ENCODE peak calls at places on chromosomes 5 and 9, in five cellular contexts. H is GM12878, O is HepG2, Q is IMR-90, F is K562. E is an unnamed sample.
A peak's percentile ranks its signal among the peaks of the same experiment; 100 is the strongest.

GRCh38 chr5:172452398-172453205 is 1.7 kb downstream of the SH3PXD2B start:
- DNase-seq in H (no peak), O (no peak), Q (peak; percentile 72), F (no peak), E (peak; percentile 42)

GRCh38 chr9:27352457-27353188 is 55.7 kb upstream of the EQTN start:
- DNase-seq in H (peak; percentile 42), O (no peak), Q (no peak), F (no peak), E (no peak)

GRCh38 chr5:149314571-149315111 is 30.7 kb upstream of the GRPEL2 start:
- DNase-seq in H (no peak), O (no peak), Q (no peak), F (no peak), E (no peak)

GRCh38 chr5:65926276-65926761 is at the start of gene ERBIN:
- DNase-seq in H (no peak), O (peak; percentile 41), Q (peak; percentile 82), F (peak; percentile 82), E (peak; percentile 76)

GRCh38 chr9:132820545-132820944 is 57.5 kb downstream of the AK8 start:
- DNase-seq in H (no peak), O (no peak), Q (no peak), F (no peak), E (peak; percentile 59)

GRCh38 chr5:168317521-168318147 is 26.2 kb downstream of the WWC1 start:
- DNase-seq in H (no peak), O (peak; percentile 92), Q (peak; percentile 100), F (peak; percentile 54), E (peak; percentile 74)

GRCh38 chr5:9947231-9947693 is 302.4 kb downstream of the ATPSCKMT start:
- DNase-seq in H (peak; percentile 24), O (no peak), Q (no peak), F (no peak), E (no peak)

GRCh38 chr5:17212996-17213395 is 4.4 kb upstream of the BASP1 start:
- DNase-seq in H (no peak), O (no peak), Q (no peak), F (no peak), E (no peak)

GRCh38 chr9:13149454-13149853 is 130.0 kb downstream of the MPDZ start:
- DNase-seq in H (no peak), O (no peak), Q (no peak), F (no peak), E (no peak)

GRCh38 chr5:92749943-92750342 is 831.1 kb downstream of the NR2F1-AS1 start:
- DNase-seq in H (no peak), O (peak; percentile 5), Q (peak; percentile 64), F (no peak), E (no peak)

GRCh38 chr5:44953078-44953477 is 144.3 kb downstream of the MRPS30 start:
- DNase-seq in H (no peak), O (no peak), Q (no peak), F (no peak), E (no peak)

GRCh38 chr5:178561746-178562264 is 28.4 kb downstream of the COL23A1 start:
- DNase-seq in H (no peak), O (no peak), Q (no peak), F (no peak), E (no peak)

GRCh38 chr5:72441861-72442540 is 65.2 kb downstream of the ZNF366 start:
- DNase-seq in H (no peak), O (no peak), Q (peak; percentile 97), F (no peak), E (no peak)

GRCh38 chr9:122109035-122109813 is 16.1 kb upstream of the TTLL11 start:
- DNase-seq in H (no peak), O (no peak), Q (no peak), F (no peak), E (peak; percentile 10)

GRCh38 chr5:140672455-140673186 is 755 bp downstream of the DND1 start:
- DNase-seq in H (no peak), O (no peak), Q (no peak), F (no peak), E (peak; percentile 50)

GRCh38 chr9:127122176-127123151 is at the start of gene ANGPTL2:
- DNase-seq in H (no peak), O (peak; percentile 43), Q (peak; percentile 95), F (no peak), E (peak; percentile 94)

GRCh38 chr5:97918614-97919013 is 735.6 kb upstream of the RIOK2 start:
- DNase-seq in H (no peak), O (no peak), Q (no peak), F (no peak), E (no peak)

GRCh38 chr5:53777864-53778618 is 217.6 kb downstream of the NDUFS4 start:
- DNase-seq in H (no peak), O (no peak), Q (no peak), F (no peak), E (no peak)

GRCh38 chr9:110123364-110124095 is 84.4 kb downstream of the C9orf152 start:
- DNase-seq in H (no peak), O (no peak), Q (peak; percentile 81), F (no peak), E (no peak)

GRCh38 chr9:36969216-36969771 is 64.8 kb downstream of the PAX5 start:
- DNase-seq in H (no peak), O (peak; percentile 29), Q (no peak), F (no peak), E (no peak)

GRCh38 chr9:34554211-34555001 is 31.6 kb upstream of the ENHO start:
- DNase-seq in H (no peak), O (no peak), Q (no peak), F (no peak), E (peak; percentile 85)

GRCh38 chr5:94376672-94377345 is 241.6 kb downstream of the KIAA0825 start:
- DNase-seq in H (no peak), O (no peak), Q (no peak), F (no peak), E (peak; percentile 20)

GRCh38 chr5:143334903-143335302 is 68.6 kb downstream of the NR3C1 start:
- DNase-seq in H (no peak), O (no peak), Q (no peak), F (no peak), E (no peak)

GRCh38 chr5:90408571-90409317 is 812 bp downstream of the CETN3 start:
- DNase-seq in H (peak; percentile 4), O (peak; percentile 0), Q (no peak), F (peak; percentile 46), E (peak; percentile 21)

GRCh38 chr9:108241384-108241783 is 614.4 kb downstream of the ACTL7B start:
- DNase-seq in H (no peak), O (no peak), Q (no peak), F (no peak), E (no peak)

GRCh38 chr5:115551415-115551814 is 6.8 kb upstream of the FEM1C start:
- DNase-seq in H (no peak), O (no peak), Q (no peak), F (peak; percentile 61), E (no peak)

GRCh38 chr9:107807183-107807582 is 317.6 kb upstream of the KLF4 start:
- DNase-seq in H (no peak), O (no peak), Q (peak; percentile 75), F (no peak), E (no peak)

GRCh38 chr9:137492464-137493162 is 33.5 kb upstream of the NSMF start:
- DNase-seq in H (no peak), O (no peak), Q (no peak), F (peak; percentile 97), E (peak; percentile 84)

GRCh38 chr9:86286278-86286677 is 3.9 kb upstream of the ISCA1 start:
- DNase-seq in H (no peak), O (no peak), Q (no peak), F (peak; percentile 65), E (no peak)

GRCh38 chr9:137318976-137319375 is 16.9 kb upstream of the NRARP start:
- DNase-seq in H (no peak), O (no peak), Q (peak; percentile 5), F (peak; percentile 59), E (peak; percentile 62)

GRCh38 chr5:34053133-34053532 is 10.1 kb upstream of the C1QTNF3 start:
- DNase-seq in H (no peak), O (no peak), Q (peak; percentile 78), F (no peak), E (no peak)

DNA sequence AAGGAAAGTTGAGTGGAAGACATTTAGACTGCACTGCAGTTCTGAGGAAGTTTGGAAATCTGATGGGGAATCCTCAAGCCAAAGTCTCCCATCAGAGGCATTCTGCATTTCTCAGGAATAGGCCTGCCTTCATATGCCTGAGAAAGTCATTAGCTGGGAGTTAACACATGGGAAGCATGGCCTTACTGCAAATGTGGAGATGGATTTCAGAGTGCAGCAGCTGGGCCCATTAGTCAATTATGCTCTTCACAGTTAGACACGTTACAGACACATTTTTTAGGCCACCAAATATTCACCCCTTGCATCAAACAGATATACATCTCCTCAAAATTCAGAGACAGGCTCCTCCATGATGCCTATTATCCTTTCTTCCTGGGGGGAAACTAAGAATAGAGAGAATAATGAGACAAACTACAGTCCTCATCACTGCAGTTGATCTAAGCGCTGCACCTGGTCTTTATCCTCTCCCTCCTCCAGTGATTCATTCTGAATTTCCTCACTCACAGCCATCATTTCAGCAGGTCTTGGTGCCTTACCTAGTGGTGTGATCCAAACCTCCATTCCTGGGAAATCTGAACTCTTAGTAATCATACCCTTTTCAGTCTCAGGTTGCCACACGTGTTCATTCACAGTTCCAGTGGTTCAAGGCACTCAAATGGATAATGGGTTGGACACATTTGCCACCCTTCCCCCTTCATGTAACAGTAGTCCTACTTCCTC is 47.9 kb upstream of the PPP2CA start:
- DNase-seq in H (no peak), O (no peak), Q (no peak), F (no peak), E (no peak)
- TF ChIP-seq MXI1 in H (no peak), O (no peak), Q (no peak), F (no peak), E (no peak)

DNA sequence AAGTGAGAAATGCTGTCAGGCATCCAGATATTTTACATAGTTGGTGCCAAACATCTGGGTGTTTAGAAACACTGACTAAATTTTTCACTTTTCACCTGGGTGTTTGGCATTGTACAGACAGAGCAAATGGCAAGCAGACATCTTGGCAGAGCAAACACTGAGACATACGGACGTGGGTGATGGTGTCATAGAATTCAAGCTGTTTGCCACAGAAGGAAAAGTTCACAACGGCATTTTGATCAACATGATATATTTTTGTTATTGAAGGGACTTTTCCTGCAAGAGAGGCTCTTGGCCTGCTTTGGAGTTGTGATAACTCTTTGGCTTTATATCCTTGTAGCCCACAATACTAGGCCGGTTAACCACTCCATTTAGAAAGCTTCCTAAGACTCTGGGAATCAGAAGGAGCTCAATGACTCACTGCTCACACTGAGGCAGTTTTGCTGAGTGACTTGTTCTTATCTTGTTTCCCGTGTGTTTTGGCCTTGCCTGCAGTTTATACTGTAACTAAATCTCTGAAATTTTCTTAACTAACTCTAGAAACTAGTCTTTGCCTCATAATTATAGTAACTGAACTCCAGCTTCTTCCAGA is 1038.3 kb downstream of the TLE1 start:
- DNase-seq in H (no peak), O (no peak), Q (peak; percentile 84), F (no peak), E (no peak)
- TF ChIP-seq MXI1 in H (no peak), O (no peak), Q (no peak), F (no peak), E (no peak)

DNA sequence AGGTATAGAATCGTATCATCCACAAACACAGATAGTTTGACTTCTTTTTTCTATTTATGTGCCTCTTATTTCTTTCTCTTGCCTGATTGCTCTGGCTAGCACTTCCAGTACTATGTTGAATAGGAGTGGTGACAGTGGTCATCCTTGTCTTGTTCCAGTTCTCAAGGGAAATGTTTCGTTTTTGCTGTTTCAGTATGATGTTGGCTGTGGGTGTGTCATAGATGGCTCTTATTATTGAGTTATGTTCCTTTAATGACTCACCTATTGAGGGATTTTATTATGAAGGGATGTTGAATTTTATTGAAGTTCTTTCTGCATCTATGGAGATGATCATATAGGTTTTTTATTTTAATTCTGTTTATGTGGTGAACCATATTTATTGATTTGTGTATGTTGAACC is 70.3 kb downstream of the ENC1 start:
- DNase-seq in H (no peak), O (no peak), Q (no peak), F (no peak), E (no peak)
- TF ChIP-seq MXI1 in H (no peak), O (no peak), Q (no peak), F (no peak), E (no peak)

GRCh38 chr9:131405858-131406566 is 12.1 kb downstream of the PRRC2B start:
- DNase-seq in H (no peak), O (no peak), Q (no peak), F (no peak), E (no peak)
- TF ChIP-seq MXI1 in H (no peak), O (no peak), Q (no peak), F (no peak), E (no peak)